ENCODE peak calls at places on chromosomes 2 and 18, in four cellular contexts. X is K562, T is HepG2, S is GM12878. A is an unnamed sample.
A peak's percentile ranks its signal among the peaks of the same experiment; 100 is the strongest.

GRCh38 chr2:195695002-195695631 is 38.1 kb downstream of the SLC39A10 start:
- DNase-seq in X (peak; percentile 14), S (no peak), T (no peak), A (no peak)

GRCh38 chr2:24513266-24513665 is 22.2 kb downstream of the NCOA1 start:
- DNase-seq in X (no peak), T (no peak), S (no peak), A (no peak)

GRCh38 chr2:158953926-158954763 is 14.3 kb upstream of the TANC1 start:
- DNase-seq in T (peak; percentile 77), S (no peak), X (no peak), A (peak; percentile 71)

GRCh38 chr18:76274470-76275289 is 220.4 kb downstream of the ZNF516 start:
- DNase-seq in T (peak; percentile 17), S (no peak), X (peak; percentile 9), A (peak; percentile 43)

GRCh38 chr18:47075098-47075883 is 39.9 kb upstream of the ELOA2 start:
- DNase-seq in S (no peak), T (no peak), X (no peak), A (no peak)

GRCh38 chr2:33588246-33588645 is 10.9 kb downstream of the FAM98A start:
- DNase-seq in X (no peak), S (no peak), T (no peak), A (no peak)

GRCh38 chr2:7348761-7349160 is 431.5 kb downstream of the RNF144A start:
- DNase-seq in T (no peak), X (no peak), S (peak; percentile 35), A (no peak)

GRCh38 chr18:57077786-57078552 is 68.9 kb upstream of the BOD1L2 start:
- DNase-seq in X (no peak), S (peak; percentile 93), T (no peak), A (no peak)

GRCh38 chr2:102187191-102188150 is 648 bp downstream of the IL1RL2 start:
- DNase-seq in T (no peak), S (no peak), X (no peak), A (no peak)

GRCh38 chr2:205175831-205176230 is 506.5 kb upstream of the NRP2 start:
- DNase-seq in T (no peak), X (no peak), S (no peak), A (no peak)

GRCh38 chr18:50726960-50727589 is 92.7 kb downstream of the MRO start:
- DNase-seq in S (peak; percentile 41), X (no peak), T (no peak), A (no peak)
- TF ChIP-seq FOXK2 in S (no peak), X (no peak), T (no peak), A (no peak)

DNA sequence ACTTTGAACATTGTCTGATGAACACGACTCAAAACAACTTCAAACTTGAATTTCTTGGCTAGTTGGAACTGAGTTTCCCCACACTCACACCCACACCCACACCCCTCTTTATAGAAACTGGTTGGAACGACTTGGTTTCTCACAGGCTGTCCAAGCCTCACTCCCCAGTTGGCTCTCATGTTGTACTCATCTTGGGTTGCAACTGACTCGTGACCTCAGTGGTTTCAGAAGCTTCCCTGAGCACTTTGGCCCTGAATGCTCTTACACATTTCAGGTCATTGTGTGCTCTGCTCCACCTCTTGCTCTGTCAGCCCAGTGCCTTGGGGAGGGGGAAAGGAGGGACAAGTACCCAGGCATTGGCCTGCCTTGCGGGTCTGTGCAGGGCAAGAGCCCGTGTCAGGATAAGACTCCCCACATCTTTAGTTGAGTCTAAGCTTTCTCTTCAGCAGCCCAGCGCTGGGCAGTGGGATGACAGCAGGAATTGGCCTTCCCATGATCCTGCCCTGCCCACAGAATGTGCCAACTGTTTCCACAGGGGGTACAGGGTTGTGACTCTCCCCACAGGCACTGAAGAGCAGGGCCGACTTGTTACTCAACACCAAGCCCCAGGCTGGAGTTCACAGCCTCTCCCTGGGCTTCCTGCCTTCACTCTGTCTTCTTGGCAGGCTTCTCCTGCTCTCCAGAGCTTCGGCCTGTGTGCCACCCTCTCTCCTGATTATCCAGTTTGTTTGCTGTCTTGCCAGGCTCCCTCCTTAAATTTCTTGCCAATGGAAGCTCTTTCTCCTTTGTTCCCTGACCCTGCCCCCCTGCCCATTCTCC is 104.6 kb downstream of the RTN4 start:
- DNase-seq in X (no peak), S (peak; percentile 15), T (peak; percentile 45), A (no peak)
- TF ChIP-seq BHLHE40 in X (no peak), S (peak; percentile 71), T (no peak), A (no peak)

GRCh38 chr2:140998577-140998976 is 1132.2 kb downstream of the LRP1B start:
- DNase-seq in S (no peak), T (no peak), X (no peak), A (no peak)
- TF ChIP-seq FOXK2 in S (no peak), T (no peak), X (no peak), A (no peak)

GRCh38 chr2:28604284-28604843 is 108.5 kb downstream of the PLB1 start:
- DNase-seq in T (no peak), X (no peak), S (no peak), A (no peak)

GRCh38 chr2:28603821-28604220 is 108.0 kb downstream of the PLB1 start:
- DNase-seq in T (no peak), S (no peak), X (no peak), A (no peak)

GRCh38 chr2:28608061-28608828 is 112.4 kb downstream of the PLB1 start:
- DNase-seq in T (no peak), S (no peak), X (no peak), A (no peak)

GRCh38 chr2:28608829-28609400 is 113.1 kb downstream of the PLB1 start:
- DNase-seq in S (no peak), T (no peak), X (no peak), A (no peak)

DNA sequence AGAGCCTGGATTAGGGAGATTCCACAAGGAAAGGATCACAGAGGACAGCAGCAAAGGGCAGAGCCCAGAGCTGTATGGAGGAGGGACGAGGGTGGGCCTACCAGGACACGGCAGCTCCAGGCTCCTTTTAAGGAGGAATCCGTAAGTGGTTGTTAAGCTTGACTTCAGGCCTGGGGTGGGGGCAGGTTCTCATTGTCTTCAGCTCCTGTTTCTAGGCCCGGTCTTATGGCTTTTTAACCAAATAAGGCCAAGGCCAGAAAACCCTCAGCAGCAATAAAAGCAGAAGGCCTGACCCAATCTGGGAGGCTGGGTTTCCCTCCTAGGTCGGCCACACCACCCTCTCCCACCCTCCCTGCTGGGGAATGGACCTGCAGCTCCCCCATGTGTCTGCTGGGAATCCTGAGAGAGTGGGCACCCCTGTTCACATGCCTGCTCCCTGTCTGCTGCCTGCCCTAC is 111.2 kb downstream of the PLB1 start:
- DNase-seq in T (no peak), X (peak; percentile 47), S (no peak), A (no peak)
- TF ChIP-seq BHLHE40 in T (no peak), X (no peak), S (no peak), A (no peak)